ENCODE peak calls at places on chromosomes 4 and X, in eight cellular contexts. One of them, this sample, is unnamed.
A peak's percentile ranks its signal among the peaks of the same experiment; 100 is the strongest.

GRCh38 chrX:17459008-17459407 is 84.0 kb downstream of the NHS start:
- DNase-seq in colonic mucosa: no peak
- DNase-seq in RWPE1: peak; percentile 2
- DNase-seq in GM12878: no peak
- DNase-seq in coronary artery: no peak
- DNase-seq in lower lobe of right lung: no peak
- DNase-seq in right lobe of liver: no peak
- DNase-seq in SK-N-SH: no peak
- DNase-seq in this sample: no peak

GRCh38 chrX:23134171-23134570 is 134.4 kb downstream of the DDX53 start:
- DNase-seq in colonic mucosa: no peak
- DNase-seq in RWPE1: no peak
- DNase-seq in GM12878: no peak
- DNase-seq in coronary artery: no peak
- DNase-seq in lower lobe of right lung: no peak
- DNase-seq in right lobe of liver: no peak
- DNase-seq in SK-N-SH: no peak
- DNase-seq in this sample: no peak

GRCh38 chr4:55359397-55359916 is 13.4 kb downstream of the SRD5A3 start:
- DNase-seq in colonic mucosa: no peak
- DNase-seq in RWPE1: no peak
- DNase-seq in GM12878: no peak
- DNase-seq in coronary artery: no peak
- DNase-seq in lower lobe of right lung: no peak
- DNase-seq in right lobe of liver: no peak
- DNase-seq in SK-N-SH: no peak
- DNase-seq in this sample: peak; percentile 24

GRCh38 chrX:148424570-148424969 is 75.8 kb upstream of the AFF2 start:
- DNase-seq in colonic mucosa: no peak
- DNase-seq in RWPE1: no peak
- DNase-seq in GM12878: no peak
- DNase-seq in coronary artery: no peak
- DNase-seq in lower lobe of right lung: no peak
- DNase-seq in right lobe of liver: no peak
- DNase-seq in SK-N-SH: no peak
- DNase-seq in this sample: no peak

GRCh38 chr4:47218631-47219030 is 187.3 kb downstream of the GABRB1 start:
- DNase-seq in colonic mucosa: no peak
- DNase-seq in RWPE1: no peak
- DNase-seq in GM12878: no peak
- DNase-seq in coronary artery: no peak
- DNase-seq in lower lobe of right lung: no peak
- DNase-seq in right lobe of liver: no peak
- DNase-seq in SK-N-SH: no peak
- DNase-seq in this sample: no peak

GRCh38 chr4:14994242-14994641 is 8.0 kb upstream of the CPEB2 start:
- DNase-seq in colonic mucosa: no peak
- DNase-seq in RWPE1: peak; percentile 13
- DNase-seq in GM12878: no peak
- DNase-seq in coronary artery: no peak
- DNase-seq in lower lobe of right lung: no peak
- DNase-seq in right lobe of liver: no peak
- DNase-seq in SK-N-SH: no peak
- DNase-seq in this sample: no peak

GRCh38 chrX:38352362-38352761 is at the start of gene OTC:
- DNase-seq in colonic mucosa: no peak
- DNase-seq in RWPE1: no peak
- DNase-seq in GM12878: no peak
- DNase-seq in coronary artery: no peak
- DNase-seq in lower lobe of right lung: no peak
- DNase-seq in right lobe of liver: no peak
- DNase-seq in SK-N-SH: no peak
- DNase-seq in this sample: no peak

GRCh38 chr4:38193464-38193863 is 233.3 kb downstream of the PTTG2 start:
- DNase-seq in colonic mucosa: no peak
- DNase-seq in RWPE1: no peak
- DNase-seq in GM12878: no peak
- DNase-seq in coronary artery: no peak
- DNase-seq in lower lobe of right lung: no peak
- DNase-seq in right lobe of liver: no peak
- DNase-seq in SK-N-SH: no peak
- DNase-seq in this sample: no peak

GRCh38 chr4:103718993-103719319 is 829 bp downstream of the TACR3 start:
- DNase-seq in colonic mucosa: no peak
- DNase-seq in RWPE1: no peak
- DNase-seq in GM12878: no peak
- DNase-seq in coronary artery: no peak
- DNase-seq in lower lobe of right lung: no peak
- DNase-seq in right lobe of liver: no peak
- DNase-seq in SK-N-SH: no peak
- DNase-seq in this sample: no peak

GRCh38 chr4:84499065-84499982 is at the start of gene NKX6-1:
- DNase-seq in colonic mucosa: peak; percentile 64
- DNase-seq in RWPE1: peak; percentile 94
- DNase-seq in GM12878: no peak
- DNase-seq in coronary artery: no peak
- DNase-seq in lower lobe of right lung: peak; percentile 60
- DNase-seq in right lobe of liver: peak; percentile 53
- DNase-seq in SK-N-SH: peak; percentile 92
- DNase-seq in this sample: peak; percentile 29

GRCh38 chr4:3299122-3299521 is 6.3 kb downstream of the RGS12 start:
- DNase-seq in colonic mucosa: peak; percentile 10
- DNase-seq in RWPE1: no peak
- DNase-seq in GM12878: no peak
- DNase-seq in coronary artery: peak; percentile 38
- DNase-seq in lower lobe of right lung: no peak
- DNase-seq in right lobe of liver: peak; percentile 0
- DNase-seq in SK-N-SH: no peak
- DNase-seq in this sample: no peak

GRCh38 chr4:137659431-137659830 is 127.1 kb upstream of the PCDH18 start:
- DNase-seq in colonic mucosa: no peak
- DNase-seq in RWPE1: no peak
- DNase-seq in GM12878: no peak
- DNase-seq in coronary artery: no peak
- DNase-seq in lower lobe of right lung: no peak
- DNase-seq in right lobe of liver: no peak
- DNase-seq in SK-N-SH: no peak
- DNase-seq in this sample: no peak

GRCh38 chr4:41748074-41748787 is at the start of gene PHOX2B:
- DNase-seq in colonic mucosa: no peak
- DNase-seq in RWPE1: no peak
- DNase-seq in GM12878: no peak
- DNase-seq in coronary artery: no peak
- DNase-seq in lower lobe of right lung: no peak
- DNase-seq in right lobe of liver: no peak
- DNase-seq in SK-N-SH: peak; percentile 70
- DNase-seq in this sample: no peak

GRCh38 chr4:55437356-55437796 is 41.6 kb downstream of the TMEM165 start:
- DNase-seq in colonic mucosa: peak; percentile 46
- DNase-seq in RWPE1: peak; percentile 29
- DNase-seq in GM12878: no peak
- DNase-seq in coronary artery: no peak
- DNase-seq in lower lobe of right lung: no peak
- DNase-seq in right lobe of liver: no peak
- DNase-seq in SK-N-SH: no peak
- DNase-seq in this sample: no peak

GRCh38 chr4:17726911-17727310 is 54.5 kb downstream of the FAM184B start:
- DNase-seq in colonic mucosa: no peak
- DNase-seq in RWPE1: no peak
- DNase-seq in GM12878: no peak
- DNase-seq in coronary artery: no peak
- DNase-seq in lower lobe of right lung: no peak
- DNase-seq in right lobe of liver: no peak
- DNase-seq in SK-N-SH: no peak
- DNase-seq in this sample: no peak

GRCh38 chr4:159042097-159042605 is 60.7 kb upstream of the RAPGEF2 start:
- DNase-seq in colonic mucosa: peak; percentile 41
- DNase-seq in RWPE1: no peak
- DNase-seq in GM12878: no peak
- DNase-seq in coronary artery: no peak
- DNase-seq in lower lobe of right lung: no peak
- DNase-seq in right lobe of liver: peak; percentile 49
- DNase-seq in SK-N-SH: peak; percentile 73
- DNase-seq in this sample: no peak

GRCh38 chrX:9293051-9293496 is 171.8 kb upstream of the TBL1X start:
- DNase-seq in colonic mucosa: no peak
- DNase-seq in RWPE1: no peak
- DNase-seq in GM12878: no peak
- DNase-seq in coronary artery: no peak
- DNase-seq in lower lobe of right lung: no peak
- DNase-seq in right lobe of liver: no peak
- DNase-seq in SK-N-SH: peak; percentile 65
- DNase-seq in this sample: no peak

GRCh38 chrX:154443479-154443910 is 446 bp upstream of the FAM50A start:
- DNase-seq in colonic mucosa: no peak
- DNase-seq in RWPE1: no peak
- DNase-seq in GM12878: no peak
- DNase-seq in coronary artery: no peak
- DNase-seq in lower lobe of right lung: no peak
- DNase-seq in right lobe of liver: no peak
- DNase-seq in SK-N-SH: peak; percentile 62
- DNase-seq in this sample: no peak
- H3K27ac ChIP-seq in colonic mucosa: peak overlapping the region; percentile 65
- H3K27ac ChIP-seq in RWPE1: peak overlapping the region; percentile 85
- H3K27ac ChIP-seq in GM12878: no peak overlapping the region
- H3K27ac ChIP-seq in coronary artery: peak overlapping the region; percentile 84
- H3K27ac ChIP-seq in lower lobe of right lung: peak overlapping the region; percentile 67
- H3K27ac ChIP-seq in right lobe of liver: peak overlapping the region; percentile 47
- H3K27ac ChIP-seq in SK-N-SH: peak overlapping the region; percentile 60
- H3K27ac ChIP-seq in this sample: peak overlapping the region; percentile 95

DNA sequence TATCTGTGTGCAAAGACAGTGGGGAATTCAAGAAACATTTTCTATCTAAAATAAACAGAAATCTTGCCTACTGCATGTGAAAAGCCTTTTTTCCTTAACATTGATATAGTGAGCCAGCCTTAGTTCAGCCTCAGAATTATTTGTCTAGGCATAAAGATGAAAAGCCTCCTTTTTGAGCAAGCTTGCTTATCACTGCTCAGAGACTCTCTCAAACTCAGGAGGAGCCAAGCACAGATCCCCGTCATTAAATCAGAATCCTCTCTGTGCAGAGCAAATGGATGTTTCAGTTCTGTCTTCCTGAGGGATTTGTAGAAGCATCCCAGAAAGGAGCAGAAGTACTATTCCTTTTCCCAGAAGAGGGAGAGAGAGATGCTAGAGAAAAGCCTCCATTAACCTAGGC is 186.8 kb upstream of the LNX1 start:
- DNase-seq in colonic mucosa: no peak
- DNase-seq in RWPE1: no peak
- DNase-seq in GM12878: no peak
- DNase-seq in coronary artery: no peak
- DNase-seq in lower lobe of right lung: no peak
- DNase-seq in right lobe of liver: no peak
- DNase-seq in SK-N-SH: no peak
- DNase-seq in this sample: no peak
- H3K27ac ChIP-seq in colonic mucosa: no peak overlapping the region
- H3K27ac ChIP-seq in RWPE1: no peak overlapping the region
- H3K27ac ChIP-seq in GM12878: no peak overlapping the region
- H3K27ac ChIP-seq in coronary artery: no peak overlapping the region
- H3K27ac ChIP-seq in lower lobe of right lung: no peak overlapping the region
- H3K27ac ChIP-seq in right lobe of liver: no peak overlapping the region
- H3K27ac ChIP-seq in SK-N-SH: peak overlapping the region; percentile 16
- H3K27ac ChIP-seq in this sample: no peak overlapping the region

GRCh38 chrX:33045882-33046281 is 165.5 kb downstream of the DMD start:
- DNase-seq in colonic mucosa: no peak
- DNase-seq in RWPE1: no peak
- DNase-seq in GM12878: no peak
- DNase-seq in coronary artery: no peak
- DNase-seq in lower lobe of right lung: no peak
- DNase-seq in right lobe of liver: no peak
- DNase-seq in SK-N-SH: no peak
- DNase-seq in this sample: no peak
- H3K27ac ChIP-seq in colonic mucosa: no peak overlapping the region
- H3K27ac ChIP-seq in RWPE1: no peak overlapping the region
- H3K27ac ChIP-seq in GM12878: no peak overlapping the region
- H3K27ac ChIP-seq in coronary artery: no peak overlapping the region
- H3K27ac ChIP-seq in lower lobe of right lung: no peak overlapping the region
- H3K27ac ChIP-seq in right lobe of liver: no peak overlapping the region
- H3K27ac ChIP-seq in SK-N-SH: no peak overlapping the region
- H3K27ac ChIP-seq in this sample: no peak overlapping the region

DNA sequence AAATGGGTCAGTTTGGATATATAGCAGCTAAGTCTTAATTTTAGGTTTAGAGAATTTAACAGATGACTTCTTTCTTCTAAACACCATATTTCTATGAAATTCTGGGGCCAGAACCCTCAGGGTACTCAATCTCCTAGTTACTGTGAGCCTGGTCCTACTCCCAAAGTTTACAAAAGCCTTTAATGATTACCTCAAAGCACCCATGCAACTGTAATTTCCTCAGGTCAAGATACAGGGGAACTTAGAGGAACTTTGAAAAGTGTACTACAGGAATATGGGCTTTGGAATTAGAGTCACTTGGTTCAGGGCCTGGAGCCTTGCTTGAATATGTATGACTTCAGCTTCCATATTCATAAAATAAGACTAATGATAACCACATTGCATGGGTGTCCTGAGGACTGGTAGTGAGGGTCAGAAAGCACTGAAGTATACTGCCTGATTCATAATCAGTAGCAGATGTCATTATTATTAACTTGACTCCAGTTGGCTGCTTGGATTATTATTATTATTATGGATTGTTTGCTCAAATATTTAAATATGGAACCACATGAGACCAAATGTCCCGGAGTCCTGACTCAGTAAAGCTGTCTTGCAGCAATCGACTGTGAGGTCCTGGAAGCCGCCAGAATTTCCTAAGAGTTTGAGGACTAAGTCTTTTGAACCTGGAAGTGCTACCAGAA is 2.0 kb upstream of the ADH7 start:
- DNase-seq in colonic mucosa: no peak
- DNase-seq in RWPE1: no peak
- DNase-seq in GM12878: no peak
- DNase-seq in coronary artery: no peak
- DNase-seq in lower lobe of right lung: no peak
- DNase-seq in right lobe of liver: no peak
- DNase-seq in SK-N-SH: no peak
- DNase-seq in this sample: no peak
- H3K27ac ChIP-seq in colonic mucosa: no peak overlapping the region
- H3K27ac ChIP-seq in RWPE1: peak overlapping the region; percentile 80
- H3K27ac ChIP-seq in GM12878: no peak overlapping the region
- H3K27ac ChIP-seq in coronary artery: no peak overlapping the region
- H3K27ac ChIP-seq in lower lobe of right lung: peak overlapping the region; percentile 25
- H3K27ac ChIP-seq in right lobe of liver: no peak overlapping the region
- H3K27ac ChIP-seq in SK-N-SH: no peak overlapping the region
- H3K27ac ChIP-seq in this sample: no peak overlapping the region

DNA sequence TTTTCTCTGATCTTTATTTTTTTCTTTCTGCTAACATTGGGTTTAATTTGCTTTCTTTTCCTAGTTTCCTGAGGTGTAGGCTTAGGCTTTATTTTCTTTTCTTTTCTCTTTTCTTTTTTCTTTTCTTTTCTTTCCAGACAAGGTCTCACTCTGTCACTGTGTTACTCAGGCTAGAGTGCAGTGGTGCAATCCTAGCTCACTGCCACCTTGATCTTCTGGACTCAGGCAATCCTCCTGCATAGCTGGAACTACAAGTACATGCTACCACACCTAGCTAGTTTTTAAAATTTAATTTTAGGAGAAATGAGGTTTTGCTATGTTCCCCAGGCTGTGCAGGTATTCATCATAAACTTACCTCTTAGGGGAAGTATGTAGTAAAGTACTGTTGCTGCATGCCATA is 197.8 kb upstream of the ANKRD50 start:
- DNase-seq in colonic mucosa: no peak
- DNase-seq in RWPE1: no peak
- DNase-seq in GM12878: no peak
- DNase-seq in coronary artery: no peak
- DNase-seq in lower lobe of right lung: no peak
- DNase-seq in right lobe of liver: no peak
- DNase-seq in SK-N-SH: no peak
- DNase-seq in this sample: no peak
- H3K27ac ChIP-seq in colonic mucosa: no peak overlapping the region
- H3K27ac ChIP-seq in RWPE1: no peak overlapping the region
- H3K27ac ChIP-seq in GM12878: no peak overlapping the region
- H3K27ac ChIP-seq in coronary artery: no peak overlapping the region
- H3K27ac ChIP-seq in lower lobe of right lung: no peak overlapping the region
- H3K27ac ChIP-seq in right lobe of liver: no peak overlapping the region
- H3K27ac ChIP-seq in SK-N-SH: no peak overlapping the region
- H3K27ac ChIP-seq in this sample: no peak overlapping the region

This sample was measured in tibial nerve.